ENCODE peak calls at places on chromosomes 13 and 19, in six cellular contexts. Q is mucosa of descending colon, B is stomach, O is left ventricle myocardium inferior, X is lower lobe of right lung, J is psoas muscle. G is an unnamed sample.
A peak's percentile ranks its signal among the peaks of the same experiment; 100 is the strongest.

GRCh38 chr13:27915301-27916207 is 4.2 kb upstream of the PDX1 start:
- DNase-seq in Q (no peak), B (no peak), O (no peak), X (no peak), J (no peak), G (no peak)

GRCh38 chr13:75702476-75702875 is 66.3 kb downstream of the LMO7 start:
- DNase-seq in Q (no peak), B (no peak), O (no peak), X (no peak), J (no peak), G (no peak)

GRCh38 chr19:54518844-54519243 is 16.2 kb downstream of the LAIR2 start:
- DNase-seq in Q (no peak), B (no peak), O (no peak), X (no peak), J (no peak), G (no peak)

GRCh38 chr19:45112111-45112827 is 19.3 kb downstream of the PPP1R37 start:
- DNase-seq in Q (no peak), B (no peak), O (no peak), X (no peak), J (no peak), G (no peak)

GRCh38 chr19:16807416-16808274 is 21.6 kb upstream of the SIN3B start:
- DNase-seq in Q (no peak), B (no peak), O (no peak), X (no peak), J (no peak), G (no peak)

GRCh38 chr13:40116008-40116407 is 460.5 kb downstream of the COG6 start:
- DNase-seq in Q (no peak), B (peak; percentile 70), O (no peak), X (no peak), J (no peak), G (peak; percentile 76)

GRCh38 chr13:42696191-42696590 is 85.2 kb upstream of the FAM216B start:
- DNase-seq in Q (no peak), B (no peak), O (no peak), X (no peak), J (no peak), G (peak; percentile 66)

GRCh38 chr19:19578241-19578640 is 40.2 kb downstream of the CILP2 start:
- DNase-seq in Q (no peak), B (no peak), O (no peak), X (no peak), J (no peak), G (no peak)

GRCh38 chr13:106596287-106596937 is 28.5 kb upstream of the ARGLU1 start:
- DNase-seq in Q (no peak), B (peak; percentile 63), O (no peak), X (no peak), J (no peak), G (no peak)

GRCh38 chr19:46713781-46714522 is 3.0 kb downstream of the PRKD2 start:
- DNase-seq in Q (peak; percentile 95), B (peak; percentile 94), O (peak; percentile 91), X (peak; percentile 95), J (peak; percentile 86), G (peak; percentile 91)

GRCh38 chr13:78689011-78689410 is 30.1 kb upstream of the OBI1 start:
- DNase-seq in Q (no peak), B (no peak), O (no peak), X (no peak), J (no peak), G (no peak)

GRCh38 chr13:105774739-105775460 is 760.6 kb downstream of the EFNB2 start:
- DNase-seq in Q (no peak), B (no peak), O (no peak), X (no peak), J (no peak), G (no peak)

GRCh38 chr13:108777421-108778420 is 148.3 kb downstream of the MYO16 start:
- DNase-seq in Q (no peak), B (no peak), O (no peak), X (no peak), J (no peak), G (no peak)

GRCh38 chr13:63435668-63436275 is 2020.1 kb upstream of the PCDH20 start:
- DNase-seq in Q (no peak), B (no peak), O (no peak), X (no peak), J (no peak), G (peak; percentile 51)

GRCh38 chr13:50198508-50198907 is 183.3 kb downstream of the KCNRG start:
- DNase-seq in Q (no peak), B (no peak), O (no peak), X (no peak), J (no peak), G (peak; percentile 62)

GRCh38 chr13:28049880-28050871 is 50.2 kb downstream of the FLT3 start:
- DNase-seq in Q (no peak), B (no peak), O (no peak), X (no peak), J (no peak), G (no peak)

GRCh38 chr13:45474584-45475454 is 10.1 kb downstream of the COG3 start:
- DNase-seq in Q (no peak), B (no peak), O (no peak), X (no peak), J (no peak), G (no peak)

GRCh38 chr19:54653181-54653809 is 9.5 kb upstream of the LILRB4 start:
- DNase-seq in Q (no peak), B (no peak), O (no peak), X (no peak), J (no peak), G (peak; percentile 40)

GRCh38 chr13:45364876-45365557 is 24.0 kb upstream of the TPT1 start:
- DNase-seq in Q (no peak), B (no peak), O (no peak), X (no peak), J (no peak), G (no peak)

GRCh38 chr19:40274585-40275544 is 10.3 kb downstream of the AKT2 start:
- DNase-seq in Q (no peak), B (no peak), O (no peak), X (no peak), J (no peak), G (no peak)

GRCh38 chr13:65631078-65631477 is 1599.1 kb downstream of the PCDH9 start:
- DNase-seq in Q (no peak), B (no peak), O (no peak), X (no peak), J (no peak), G (peak; percentile 4)

GRCh38 chr19:15640294-15640903 is at the start of gene CYP4F3:
- DNase-seq in Q (peak; percentile 96), B (peak; percentile 91), O (peak; percentile 74), X (peak; percentile 80), J (peak; percentile 51), G (peak; percentile 13)

GRCh38 chr19:11574689-11575088 is 2.8 kb downstream of the ACP5 start:
- DNase-seq in Q (no peak), B (no peak), O (no peak), X (no peak), J (no peak), G (no peak)

GRCh38 chr13:33153421-33154381 is 131.9 kb downstream of the STARD13 start:
- DNase-seq in Q (no peak), B (no peak), O (peak; percentile 52), X (no peak), J (peak; percentile 26), G (peak; percentile 47)

GRCh38 chr19:3190921-3191805 is 5.4 kb downstream of the NCLN start:
- DNase-seq in Q (no peak), B (no peak), O (no peak), X (no peak), J (no peak), G (no peak)
- H3K4me1 ChIP-seq in Q (peaks cover 40% of the 10 kb centered on the region), B (peaks cover 43% of the 10 kb centered on the region), O (peaks cover 37% of the 10 kb centered on the region), X (peaks cover 29% of the 10 kb centered on the region), J (peaks cover 8% of the 10 kb centered on the region), G (peaks cover 10% of the 10 kb centered on the region)

GRCh38 chr19:1239420-1239795 is 1.6 kb upstream of the CBARP start:
- DNase-seq in Q (no peak), B (no peak), O (no peak), X (no peak), J (no peak), G (no peak)

GRCh38 chr19:1243768-1244692 is 2.5 kb downstream of the ATP5F1D start:
- DNase-seq in Q (peak; percentile 91), B (peak; percentile 91), O (peak; percentile 87), X (peak; percentile 91), J (peak; percentile 92), G (peak; percentile 94)

GRCh38 chr19:1240925-1241324 is 626 bp upstream of the ATP5F1D start:
- DNase-seq in Q (no peak), B (no peak), O (no peak), X (no peak), J (no peak), G (no peak)

GRCh38 chr19:1239796-1240737 is 1.5 kb upstream of the ATP5F1D start:
- DNase-seq in Q (peak; percentile 90), B (peak; percentile 85), O (peak; percentile 90), X (peak; percentile 89), J (peak; percentile 93), G (peak; percentile 97)

DNA sequence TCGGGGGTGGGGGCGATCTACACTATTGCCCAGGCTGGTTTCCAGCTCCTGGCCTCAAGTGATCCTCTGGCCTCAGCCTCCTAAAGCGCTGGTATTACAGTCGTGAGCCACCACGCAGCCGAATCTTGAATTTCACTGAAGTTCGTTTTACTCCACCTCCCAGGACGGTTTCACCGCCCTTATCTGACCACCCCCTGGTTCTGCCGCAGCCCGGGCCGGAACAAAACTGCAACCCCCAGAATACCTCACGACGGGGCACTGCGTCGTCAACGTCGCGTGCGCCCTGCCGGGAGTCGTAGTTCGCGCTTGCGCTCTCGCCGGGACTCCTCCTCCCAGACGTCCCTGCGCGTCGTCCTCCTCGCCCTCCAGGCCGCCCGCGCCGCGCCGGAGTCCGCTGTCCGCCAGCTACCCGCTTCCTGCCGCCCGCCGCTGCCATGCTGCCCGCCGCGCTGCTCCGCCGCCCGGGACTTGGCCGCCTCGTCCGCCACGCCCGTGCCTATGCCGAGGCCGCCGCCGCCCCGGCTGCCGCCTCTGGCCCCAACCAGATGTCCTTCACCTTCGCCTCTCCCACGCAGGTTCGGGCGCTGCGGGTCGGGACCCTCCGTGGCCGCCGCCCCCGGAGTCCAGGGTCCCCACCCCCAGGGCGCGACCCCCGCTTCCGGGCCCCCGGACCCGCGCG is at the start of gene ATP5F1D:
- DNase-seq in Q (peak; percentile 97), B (peak; percentile 96), O (peak; percentile 96), X (peak; percentile 96), J (peak; percentile 94), G (peak; percentile 98)
- H3K4me1 ChIP-seq in Q (peaks cover 55% of the 10 kb centered on the region), B (peaks cover 91% of the 10 kb centered on the region), O (peaks cover 87% of the 10 kb centered on the region), X (peaks cover 67% of the 10 kb centered on the region), J (peaks cover 55% of the 10 kb centered on the region), G (peaks cover 32% of the 10 kb centered on the region)

DNA sequence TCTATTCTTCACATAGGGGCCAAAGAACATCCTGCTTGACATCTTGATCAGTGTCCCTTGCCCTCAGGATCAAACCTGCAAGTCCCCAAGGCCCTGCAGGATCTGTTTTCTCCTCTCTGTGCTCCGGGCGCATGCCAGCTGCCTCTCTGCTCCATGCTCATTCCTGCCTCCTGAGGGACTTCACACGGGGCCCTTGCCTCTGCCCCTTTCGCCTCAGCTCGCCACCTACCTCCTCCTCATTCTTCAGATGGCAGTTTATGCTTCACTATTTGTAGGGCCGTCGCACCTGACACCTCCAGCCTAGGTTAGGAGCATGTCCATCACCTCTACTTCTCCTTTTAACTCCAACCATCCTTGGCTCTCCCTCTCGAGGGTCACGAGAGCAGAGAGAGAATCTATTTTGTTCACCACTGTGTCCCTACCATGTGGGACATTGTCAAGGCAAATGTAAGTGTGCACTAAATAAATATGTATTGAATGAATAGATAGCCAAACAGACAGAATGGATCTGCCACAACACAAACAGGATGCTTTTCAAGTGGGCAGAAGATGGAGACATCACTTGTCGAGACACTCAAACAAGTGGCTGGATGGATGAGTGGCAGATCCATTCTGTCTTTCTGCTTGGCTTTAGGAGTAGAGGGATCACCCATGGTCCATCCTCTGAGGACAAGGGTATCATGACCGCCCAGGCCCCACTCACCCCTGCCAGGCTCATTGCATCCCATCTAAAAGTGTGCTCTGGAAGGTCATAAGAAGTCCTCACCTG is 29.6 kb downstream of the ACTN4 start:
- DNase-seq in Q (peak; percentile 34), B (no peak), O (no peak), X (no peak), J (no peak), G (no peak)
- H3K4me1 ChIP-seq in Q (peaks cover 83% of the 10 kb centered on the region), B (peaks cover 93% of the 10 kb centered on the region), O (peaks cover 96% of the 10 kb centered on the region), X (peaks cover 81% of the 10 kb centered on the region), J (peaks cover 91% of the 10 kb centered on the region), G (peaks cover 53% of the 10 kb centered on the region)

GRCh38 chr13:110285991-110286923 is 20.7 kb downstream of the COL4A1 start:
- DNase-seq in Q (no peak), B (no peak), O (no peak), X (no peak), J (no peak), G (no peak)
- H3K4me1 ChIP-seq in Q (no peaks in the 10 kb centered on the region), B (peaks cover 46% of the 10 kb centered on the region), O (peaks cover 88% of the 10 kb centered on the region), X (peaks cover 16% of the 10 kb centered on the region), J (no peaks in the 10 kb centered on the region), G (peaks cover 12% of the 10 kb centered on the region)

G was measured in GM23248.